ENCODE peak calls at places on chromosomes 5 and 9, in five cellular contexts. O is stomach, K is HepG2, N is HCT116, Q is GM23338. T is an unnamed sample. For H3K4me1, the result is how much of the 10 kb centered on the place peaks cover.

GRCh38 chr5:40680741-40681350 is 1.1 kb downstream of the PTGER4 start:
- DNase-seq in O (no peak), K (no peak), N (no peak), Q (peak), T (peak)

GRCh38 chr9:89533396-89534187 is 35.7 kb upstream of the SEMA4D start:
- DNase-seq in O (no peak), K (no peak), N (no peak), Q (no peak), T (no peak)

GRCh38 chr9:95143591-95144561 is 173.6 kb downstream of the FANCC start:
- DNase-seq in O (peak), K (peak), N (no peak), Q (no peak), T (peak)

GRCh38 chr5:1882337-1883119 is at the start of gene IRX4:
- DNase-seq in O (no peak), K (no peak), N (peak), Q (peak), T (peak)

GRCh38 chr5:9661316-9662015 is 31.3 kb upstream of the TAS2R1 start:
- DNase-seq in O (no peak), K (no peak), N (no peak), Q (no peak), T (no peak)

GRCh38 chr5:105970919-105971318 is 1699.8 kb downstream of the EFNA5 start:
- DNase-seq in O (no peak), K (no peak), N (no peak), Q (no peak), T (no peak)

GRCh38 chr9:96125624-96126023 is 176.4 kb downstream of the HSD17B3 start:
- DNase-seq in O (no peak), K (no peak), N (no peak), Q (no peak), T (no peak)

GRCh38 chr5:72451771-72452505 is 55.3 kb downstream of the ZNF366 start:
- DNase-seq in O (no peak), K (no peak), N (no peak), Q (no peak), T (peak)

GRCh38 chr5:112738180-112738560 is 485 bp downstream of the APC start:
- DNase-seq in O (no peak), K (no peak), N (no peak), Q (peak), T (no peak)

GRCh38 chr5:140591747-140592372 is 27.2 kb downstream of the SLC35A4 start:
- DNase-seq in O (no peak), K (no peak), N (no peak), Q (no peak), T (no peak)

GRCh38 chr9:82721596-82721995 is 341.3 kb downstream of the RASEF start:
- DNase-seq in O (no peak), K (no peak), N (no peak), Q (no peak), T (no peak)

GRCh38 chr9:113503131-113503541 is 39.6 kb downstream of the RGS3 start:
- DNase-seq in O (no peak), K (no peak), N (no peak), Q (no peak), T (no peak)

GRCh38 chr5:36570268-36570667 is 36.1 kb upstream of the SLC1A3 start:
- DNase-seq in O (no peak), K (no peak), N (no peak), Q (no peak), T (no peak)

GRCh38 chr9:91045036-91045435 is 243.4 kb downstream of the SYK start:
- DNase-seq in O (no peak), K (peak), N (no peak), Q (no peak), T (no peak)

GRCh38 chr5:156755421-156756087 is 94.5 kb upstream of the PPP1R2B start:
- DNase-seq in O (no peak), K (no peak), N (no peak), Q (no peak), T (no peak)

GRCh38 chr9:16505159-16505558 is 365.3 kb downstream of the BNC2 start:
- DNase-seq in O (peak), K (no peak), N (no peak), Q (no peak), T (no peak)

GRCh38 chr5:147017621-147018020 is 139.1 kb upstream of the PPP2R2B start:
- DNase-seq in O (no peak), K (no peak), N (no peak), Q (peak), T (no peak)

GRCh38 chr9:107348836-107349235 is 65.8 kb downstream of the RAD23B start:
- DNase-seq in O (no peak), K (no peak), N (no peak), Q (no peak), T (no peak)

GRCh38 chr5:102231693-102232619 is 64.1 kb downstream of the SLCO4C1 start:
- DNase-seq in O (no peak), K (no peak), N (no peak), Q (no peak), T (no peak)

GRCh38 chr5:95284512-95285405 is at the start of gene MCTP1:
- DNase-seq in O (peak), K (no peak), N (no peak), Q (peak), T (no peak)

GRCh38 chr9:113152699-113153098 is 1.9 kb downstream of the SLC31A2 start:
- DNase-seq in O (no peak), K (no peak), N (no peak), Q (peak), T (peak)

GRCh38 chr9:81814794-81815464 is 113.3 kb upstream of the SPATA31D4 start:
- DNase-seq in O (no peak), K (no peak), N (no peak), Q (peak), T (no peak)

GRCh38 chr9:91930475-91930874 is 19.6 kb downstream of the ROR2 start:
- DNase-seq in O (no peak), K (no peak), N (no peak), Q (peak), T (no peak)

GRCh38 chr5:108727154-108727638 is 20.5 kb upstream of the FER start:
- DNase-seq in O (no peak), K (no peak), N (no peak), Q (peak), T (peak)

GRCh38 chr9:96071245-96072124 is 196.0 kb downstream of the ERCC6L2 start:
- DNase-seq in O (no peak), K (peak), N (peak), Q (peak), T (no peak)

GRCh38 chr5:112696786-112697185 is 40.9 kb upstream of the APC start:
- DNase-seq in O (no peak), K (no peak), N (no peak), Q (peak), T (no peak)

GRCh38 chr5:10601246-10602030 is 37.6 kb downstream of the ANKRD33B start:
- DNase-seq in O (peak), K (peak), N (peak), Q (no peak), T (peak)

GRCh38 chr5:179355976-179356968 is 11.0 kb upstream of the ADAMTS2 start:
- DNase-seq in O (no peak), K (no peak), N (no peak), Q (no peak), T (no peak)

GRCh38 chr5:135832263-135832555 is 2.3 kb upstream of the SLC25A48 start:
- DNase-seq in O (no peak), K (no peak), N (no peak), Q (no peak), T (no peak)

GRCh38 chr9:70021026-70021571 is 22.5 kb upstream of the MAMDC2 start:
- DNase-seq in O (peak), K (no peak), N (no peak), Q (no peak), T (no peak)

GRCh38 chr5:138280915-138281314 is 6.5 kb upstream of the GFRA3 start:
- DNase-seq in O (no peak), K (no peak), N (no peak), Q (no peak), T (no peak)

GRCh38 chr5:125199968-125200841 is 453.8 kb upstream of the ZNF608 start:
- DNase-seq in O (peak), K (no peak), N (no peak), Q (peak), T (no peak)

GRCh38 chr9:112334319-112334828 is 955 bp upstream of the PTBP3 start:
- DNase-seq in O (no peak), K (peak), N (no peak), Q (peak), T (peak)

GRCh38 chr9:31272456-31273295 is 1111.8 kb upstream of the ACO1 start:
- DNase-seq in O (no peak), K (no peak), N (peak), Q (no peak), T (no peak)

GRCh38 chr9:105693435-105694275 is 686 bp upstream of the TMEM38B start:
- DNase-seq in O (no peak), K (no peak), N (no peak), Q (peak), T (no peak)

GRCh38 chr5:43085453-43085852 is 35.3 kb upstream of the ZNF131 start:
- DNase-seq in O (no peak), K (no peak), N (no peak), Q (no peak), T (no peak)

GRCh38 chr5:133696006-133696584 is 83.8 kb upstream of the FSTL4 start:
- DNase-seq in O (no peak), K (no peak), N (no peak), Q (no peak), T (no peak)

GRCh38 chr5:53406630-53407316 is 73.7 kb upstream of the FST start:
- DNase-seq in O (no peak), K (peak), N (peak), Q (no peak), T (no peak)

GRCh38 chr5:176711883-176712282 is 64.6 kb downstream of the TSPAN17 start:
- DNase-seq in O (no peak), K (no peak), N (no peak), Q (peak), T (no peak)

GRCh38 chr9:131724678-131725077 is 15.2 kb downstream of the RAPGEF1 start:
- DNase-seq in O (no peak), K (no peak), N (no peak), Q (no peak), T (no peak)

GRCh38 chr9:131728546-131728910 is 11.3 kb downstream of the RAPGEF1 start:
- DNase-seq in O (no peak), K (no peak), N (no peak), Q (no peak), T (no peak)

GRCh38 chr9:131728961-131729360 is 10.9 kb downstream of the RAPGEF1 start:
- DNase-seq in O (no peak), K (no peak), N (no peak), Q (no peak), T (no peak)

GRCh38 chr9:131727795-131728545 is 11.9 kb downstream of the RAPGEF1 start:
- DNase-seq in O (no peak), K (no peak), N (no peak), Q (no peak), T (no peak)

GRCh38 chr9:131727184-131727785 is 12.6 kb downstream of the RAPGEF1 start:
- DNase-seq in O (no peak), K (no peak), N (no peak), Q (no peak), T (no peak)
- H3K4me1 ChIP-seq in O (under half), K (half or more), N (under half), Q (under half), T (under half)

DNA sequence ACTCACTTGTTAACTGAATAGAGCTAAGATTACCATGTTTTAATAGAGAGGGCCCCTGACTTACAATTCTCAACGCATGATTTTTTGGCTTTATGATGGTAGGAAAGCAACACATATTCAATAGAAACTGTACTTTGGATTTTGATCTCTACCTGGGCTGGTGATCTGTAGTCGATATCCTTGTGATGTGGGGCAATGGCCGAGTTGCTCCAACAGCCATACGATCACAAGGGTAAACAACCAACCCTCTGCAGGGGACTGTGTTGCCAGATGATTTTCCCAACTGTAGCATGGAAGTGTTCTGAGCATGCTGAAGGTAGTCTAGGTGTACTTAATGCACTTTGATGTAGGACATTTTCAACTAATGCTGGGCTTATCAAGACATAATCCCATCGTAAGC is 36.5 kb downstream of the NSUN2 start:
- DNase-seq in O (no peak), K (no peak), N (no peak), Q (no peak), T (no peak)
- TF ChIP-seq POLR2AphosphoS5 in O (no peak), K (no peak), N (no peak), Q (no peak), T (no peak)

GRCh38 chr5:158975363-158975762 is 124.4 kb downstream of the EBF1 start:
- DNase-seq in O (no peak), K (no peak), N (no peak), Q (no peak), T (no peak)
- H3K4me1 ChIP-seq in O (under half), K (under half), N (under half), Q (under half), T (under half)

GRCh38 chr5:174765540-174765939 is 41.2 kb downstream of the MSX2 start:
- DNase-seq in O (no peak), K (no peak), N (no peak), Q (no peak), T (no peak)
- TF ChIP-seq POLR2AphosphoS5 in O (no peak), K (no peak), N (no peak), Q (no peak), T (no peak)

DNA sequence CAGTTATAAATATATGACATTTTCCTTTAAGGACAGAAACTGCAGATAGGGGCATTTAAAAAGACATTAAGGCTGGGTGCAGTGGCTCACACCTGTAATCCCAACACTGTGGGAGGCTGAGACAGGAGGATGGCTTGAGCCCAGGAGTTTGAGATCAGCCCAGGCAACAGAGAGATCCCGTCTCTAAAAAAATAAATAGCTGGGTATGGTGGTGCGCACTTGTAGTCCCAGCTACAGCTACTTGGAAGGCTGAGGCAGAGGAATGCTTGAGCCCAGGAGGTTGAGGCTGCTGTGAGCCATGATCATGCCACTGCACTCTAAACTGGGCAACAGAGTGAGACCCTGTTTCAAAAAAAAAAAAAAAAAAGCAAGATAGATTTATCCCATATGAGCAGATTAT is 63.6 kb downstream of the CSNK1A1 start:
- DNase-seq in O (no peak), K (no peak), N (no peak), Q (no peak), T (no peak)
- H3K4me1 ChIP-seq in O (under half), K (half or more), N (half or more), Q (under half), T (under half)

DNA sequence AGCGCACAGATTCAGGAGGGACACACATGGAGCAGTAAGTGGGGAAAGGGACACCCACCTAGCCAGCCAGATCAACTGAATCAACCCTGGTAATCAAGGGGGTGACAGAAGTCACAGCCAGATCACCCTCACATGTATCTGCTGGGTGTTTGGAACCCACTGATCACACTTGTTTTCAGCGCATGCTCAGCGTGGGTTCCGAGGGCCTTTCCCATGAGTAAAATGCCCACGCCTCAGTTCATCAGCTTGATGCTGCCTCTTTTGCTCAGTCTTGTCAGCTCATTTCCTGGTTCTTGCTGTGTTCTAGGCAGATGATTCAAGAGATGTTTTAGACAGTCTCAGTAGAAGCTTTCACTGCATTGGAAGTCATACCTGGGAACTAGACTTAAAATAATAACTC is 123.2 kb upstream of the SLC30A5 start:
- DNase-seq in O (no peak), K (no peak), N (no peak), Q (no peak), T (no peak)
- TF ChIP-seq POLR2AphosphoS5 in O (no peak), K (no peak), N (no peak), Q (no peak), T (no peak)

T was measured in prostate gland.